ENCODE peak calls at places on chromosomes 4 and X, in five cellular contexts. V, M, H, F and Y are unnamed samples.

GRCh38 chr4:106864231-106864630 is 171.9 kb downstream of the DKK2 start:
- DNase-seq in H (no peak), F (no peak), M (no peak), V (no peak), Y (no peak)

GRCh38 chr4:82652062-82652461 is 90.3 kb upstream of the TMEM150C start:
- DNase-seq in M (peak), H (no peak), F (no peak), V (peak), Y (no peak)

GRCh38 chrX:6226053-6226645 is 2.5 kb downstream of the NLGN4X start:
- DNase-seq in M (no peak), H (no peak), F (no peak), V (no peak), Y (no peak)

GRCh38 chrX:130799393-130799792 is 103.6 kb downstream of the ENOX2 start:
- DNase-seq in V (no peak), M (peak), H (no peak), F (no peak), Y (no peak)

GRCh38 chrX:86002076-86002896 is 45.1 kb downstream of the CHM start:
- DNase-seq in V (peak), M (no peak), F (no peak), H (peak), Y (peak)

GRCh38 chr4:163649557-163650091 is 155.1 kb downstream of the TMA16 start:
- DNase-seq in V (no peak), H (no peak), F (no peak), M (no peak), Y (no peak)

GRCh38 chr4:114386637-114387233 is 211.9 kb upstream of the UGT8 start:
- DNase-seq in V (peak), M (peak), F (peak), H (peak), Y (peak)

GRCh38 chr4:154292589-154292988 is 199.0 kb downstream of the DCHS2 start:
- DNase-seq in V (peak), H (no peak), F (no peak), M (no peak), Y (no peak)

GRCh38 chr4:78599147-78599546 is 47.6 kb downstream of the ANXA3 start:
- DNase-seq in M (no peak), F (no peak), H (no peak), V (no peak), Y (no peak)

GRCh38 chr4:78601013-78601412 is 49.4 kb downstream of the ANXA3 start:
- DNase-seq in F (peak), V (no peak), M (no peak), H (no peak), Y (no peak)

GRCh38 chr4:78603384-78603783 is 51.8 kb downstream of the ANXA3 start:
- DNase-seq in H (no peak), F (no peak), M (no peak), V (no peak), Y (no peak)

GRCh38 chr4:78602334-78602733 is 50.8 kb downstream of the ANXA3 start:
- DNase-seq in H (no peak), V (no peak), F (no peak), M (no peak), Y (no peak)

DNA sequence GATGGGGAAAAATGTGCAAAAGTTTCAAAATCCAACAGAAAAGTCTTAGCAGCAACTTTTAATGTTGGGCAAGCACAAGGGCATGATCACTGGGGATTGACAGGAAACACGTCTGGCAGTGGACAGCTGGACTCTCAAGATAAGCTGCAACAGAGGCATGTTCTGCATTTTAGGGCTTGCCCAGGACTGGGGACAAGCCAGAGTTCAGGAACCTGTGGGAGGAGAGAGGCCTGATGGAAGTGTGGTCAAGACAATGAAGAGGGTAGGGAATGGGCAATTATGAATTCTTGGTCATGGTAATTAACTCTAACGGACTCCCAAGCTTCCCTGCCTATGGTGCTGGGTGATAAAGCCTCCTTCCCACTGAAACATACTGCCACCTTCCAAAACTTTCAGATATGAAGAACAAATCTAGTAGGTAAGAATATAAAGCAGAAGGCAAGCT is 48.4 kb downstream of the ANXA3 start:
- DNase-seq in V (peak), F (no peak), H (no peak), M (peak), Y (no peak)
- TF ChIP-seq MYC in V (no peak), F (no peak), H (no peak), M (no peak), Y (no peak)

GRCh38 chr4:102317459-102317858 is 27.8 kb downstream of the SLC39A8 start:
- DNase-seq in V (no peak), H (no peak), F (no peak), M (no peak), Y (no peak)
- TF ChIP-seq MYC in V (no peak), H (no peak), F (no peak), M (no peak), Y (no peak)

GRCh38 chr4:38949416-38950051 is 81.9 kb downstream of the FAM114A1 start:
- DNase-seq in F (no peak), M (peak), H (no peak), V (no peak), Y (no peak)
- TF ChIP-seq MYC in F (no peak), M (no peak), H (no peak), V (no peak), Y (no peak)

GRCh38 chr4:107896651-107897050 is 34.7 kb upstream of the CYP2U1 start:
- DNase-seq in H (no peak), M (no peak), V (no peak), F (no peak), Y (no peak)

GRCh38 chr4:107897823-107898222 is 33.5 kb upstream of the CYP2U1 start:
- DNase-seq in H (no peak), F (no peak), V (no peak), M (peak), Y (no peak)

GRCh38 chr4:107893171-107894137 is 37.9 kb upstream of the CYP2U1 start:
- DNase-seq in H (no peak), M (peak), F (no peak), V (no peak), Y (no peak)

GRCh38 chr4:107894138-107894603 is 37.2 kb upstream of the CYP2U1 start:
- DNase-seq in F (no peak), M (no peak), H (no peak), V (no peak), Y (no peak)

GRCh38 chr4:107896158-107896645 is 35.1 kb upstream of the CYP2U1 start:
- DNase-seq in V (no peak), M (peak), F (no peak), H (peak), Y (peak)
- TF ChIP-seq MYC in V (no peak), M (no peak), F (no peak), H (no peak), Y (no peak)

GRCh38 chr4:80803337-80803736 is 227.2 kb upstream of the BMP3 start:
- DNase-seq in V (no peak), H (no peak), M (no peak), F (no peak), Y (no peak)
- TF ChIP-seq MYC in V (no peak), H (no peak), M (no peak), F (no peak), Y (no peak)

DNA sequence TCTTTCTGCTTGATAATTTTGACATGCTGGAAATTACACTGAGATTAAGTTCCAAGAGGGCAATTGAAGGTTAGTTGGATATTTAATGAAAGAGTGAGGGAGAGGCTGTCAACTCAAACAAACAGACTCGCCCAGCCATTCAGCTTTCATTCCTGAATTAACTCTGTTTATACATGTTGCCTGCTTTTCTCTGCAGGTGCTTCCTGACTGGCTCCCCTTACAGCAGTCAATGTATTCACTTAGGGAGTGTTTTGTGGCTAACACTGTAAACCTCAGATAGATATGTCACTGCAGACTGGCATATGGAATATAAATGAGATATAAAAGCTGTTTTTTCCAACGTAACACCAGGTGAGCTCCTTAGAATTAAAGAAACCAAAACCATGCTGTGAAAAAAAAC is 28.7 kb downstream of the TMPRSS11A start:
- DNase-seq in F (no peak), V (no peak), H (no peak), M (peak), Y (no peak)
- TF ChIP-seq MYC in F (no peak), V (no peak), H (no peak), M (no peak), Y (no peak)

GRCh38 chr4:165381821-165382373 is 3.1 kb downstream of the CPE start:
- DNase-seq in V (no peak), H (no peak), F (no peak), M (no peak), Y (no peak)
- TF ChIP-seq MYC in V (no peak), H (no peak), F (no peak), M (no peak), Y (no peak)